ENCODE peak calls at places on chromosome 1, in nine cellular contexts. N is GM23338; W is mucosa of gallbladder; B is mucosa of descending colon; A is stimulated activated naive CD4-positive, alpha-beta T cell; K is activated CD4-positive, alpha-beta memory T cell treated with anti-CD3 and anti-CD28 coated beads for 36 hours; X is effector memory CD4-positive, alpha-beta T cell; P is NCI-H1105; S is dermis microvascular lymphatic vessel endothelial cell. G is an unnamed sample.

GRCh38 chr1:19597463-19598309 is 46.4 kb upstream of the NBL1 start:
- DNase-seq in B (no peak), K (peak), P (peak), N (peak), S (peak), A (peak), W (peak), X (no peak), G (peak)

GRCh38 chr1:245874942-245875580 is 632.0 kb downstream of the SMYD3 start:
- DNase-seq in W (peak), S (peak), N (no peak), X (no peak), A (no peak), B (peak), P (peak), K (no peak), G (peak)

GRCh38 chr1:240407407-240407806 is 204.5 kb downstream of the GREM2 start:
- DNase-seq in W (no peak), B (no peak), S (no peak), A (no peak), P (no peak), K (no peak), X (no peak), N (no peak), G (no peak)

GRCh38 chr1:164801246-164801731 is 242.3 kb downstream of the PBX1 start:
- DNase-seq in K (no peak), A (no peak), P (no peak), N (no peak), W (no peak), B (no peak), X (no peak), S (no peak), G (peak)

GRCh38 chr1:150696590-150696989 is 364 bp downstream of the GOLPH3L start:
- DNase-seq in K (no peak), S (peak), X (no peak), W (no peak), P (no peak), A (no peak), N (peak), B (no peak), G (no peak)

GRCh38 chr1:64691631-64692030 is 53.2 kb upstream of the RAVER2 start:
- DNase-seq in B (no peak), P (no peak), S (peak), K (no peak), X (no peak), A (no peak), W (no peak), N (peak), G (no peak)

GRCh38 chr1:66292944-66293343 is 241.0 kb upstream of the SGIP1 start:
- DNase-seq in B (no peak), P (no peak), K (no peak), A (no peak), X (no peak), S (no peak), N (no peak), W (no peak), G (peak)

GRCh38 chr1:7265771-7266371 is 480.6 kb downstream of the CAMTA1 start:
- DNase-seq in K (no peak), S (peak), W (peak), X (no peak), A (no peak), B (peak), P (no peak), N (no peak), G (no peak)

GRCh38 chr1:21517660-21518480 is 8.6 kb downstream of the ALPL start:
- DNase-seq in A (no peak), X (no peak), P (no peak), W (no peak), B (no peak), K (no peak), N (no peak), S (no peak), G (no peak)

GRCh38 chr1:54548389-54549044 is 489 bp downstream of the ACOT11 start:
- DNase-seq in W (no peak), S (no peak), K (no peak), B (no peak), P (no peak), N (no peak), A (no peak), X (no peak), G (peak)

GRCh38 chr1:20440785-20441200 is 45.2 kb downstream of the CAMK2N1 start:
- DNase-seq in A (peak), S (peak), B (peak), W (peak), K (peak), P (peak), N (peak), X (peak), G (peak)

GRCh38 chr1:16120940-16121410 is 34.9 kb downstream of the EPHA2 start:
- DNase-seq in P (peak), S (no peak), X (no peak), N (no peak), W (no peak), A (no peak), K (no peak), B (no peak), G (no peak)

GRCh38 chr1:64745181-64745985 is 508 bp downstream of the RAVER2 start:
- DNase-seq in N (peak), P (peak), A (no peak), B (peak), S (peak), K (peak), X (peak), W (peak), G (peak)

GRCh38 chr1:98331232-98331631 is 330.3 kb upstream of the SNX7 start:
- DNase-seq in S (no peak), W (no peak), P (no peak), N (no peak), A (no peak), K (no peak), X (no peak), B (no peak), G (no peak)